ENCODE peak calls at places on chromosomes 13 and 19, in ten cellular contexts. One of them, this sample, is unnamed.

GRCh38 chr13:19864339-19865309 is 1.2 kb upstream of the ZMYM5 start:
- DNase-seq in heart left ventricle: peak; percentile 61
- DNase-seq in adrenal gland: peak; percentile 87
- DNase-seq in A549: peak; percentile 83
- DNase-seq in spleen: peak; percentile 94
- DNase-seq in H1: peak; percentile 83
- DNase-seq in uterus: peak; percentile 67
- DNase-seq in body of pancreas: peak; percentile 70
- DNase-seq in tibial nerve: peak; percentile 56
- DNase-seq in IMR-90: peak; percentile 9
- DNase-seq in this sample: peak; percentile 69

GRCh38 chr19:8113017-8113416 is 36.4 kb downstream of the FBN3 start:
- DNase-seq in heart left ventricle: no peak
- DNase-seq in adrenal gland: no peak
- DNase-seq in A549: no peak
- DNase-seq in spleen: no peak
- DNase-seq in H1: no peak
- DNase-seq in uterus: no peak
- DNase-seq in body of pancreas: no peak
- DNase-seq in tibial nerve: no peak
- DNase-seq in IMR-90: no peak
- DNase-seq in this sample: peak; percentile 2

GRCh38 chr19:55753401-55753800 is 5.5 kb upstream of the RFPL4A start:
- DNase-seq in heart left ventricle: no peak
- DNase-seq in adrenal gland: no peak
- DNase-seq in A549: no peak
- DNase-seq in spleen: no peak
- DNase-seq in H1: no peak
- DNase-seq in uterus: no peak
- DNase-seq in body of pancreas: peak; percentile 83
- DNase-seq in tibial nerve: no peak
- DNase-seq in IMR-90: no peak
- DNase-seq in this sample: peak; percentile 47

GRCh38 chr19:31252476-31252875 is 96.8 kb downstream of the TSHZ3 start:
- DNase-seq in heart left ventricle: no peak
- DNase-seq in adrenal gland: peak; percentile 41
- DNase-seq in A549: no peak
- DNase-seq in spleen: no peak
- DNase-seq in H1: no peak
- DNase-seq in uterus: no peak
- DNase-seq in body of pancreas: no peak
- DNase-seq in tibial nerve: no peak
- DNase-seq in IMR-90: no peak
- DNase-seq in this sample: no peak

GRCh38 chr13:78137404-78138142 is 218.9 kb upstream of the EDNRB start:
- DNase-seq in heart left ventricle: no peak
- DNase-seq in adrenal gland: peak; percentile 54
- DNase-seq in A549: peak; percentile 50
- DNase-seq in spleen: no peak
- DNase-seq in H1: peak; percentile 57
- DNase-seq in uterus: no peak
- DNase-seq in body of pancreas: peak; percentile 15
- DNase-seq in tibial nerve: no peak
- DNase-seq in IMR-90: peak; percentile 72
- DNase-seq in this sample: no peak

GRCh38 chr19:34305221-34306058 is 51.1 kb downstream of the GARRE1 start:
- DNase-seq in heart left ventricle: no peak
- DNase-seq in adrenal gland: peak; percentile 15
- DNase-seq in A549: no peak
- DNase-seq in spleen: no peak
- DNase-seq in H1: no peak
- DNase-seq in uterus: no peak
- DNase-seq in body of pancreas: no peak
- DNase-seq in tibial nerve: no peak
- DNase-seq in IMR-90: no peak
- DNase-seq in this sample: no peak

GRCh38 chr19:41219924-41220567 is 1.0 kb downstream of the AXL start:
- DNase-seq in heart left ventricle: peak; percentile 69
- DNase-seq in adrenal gland: no peak
- DNase-seq in A549: peak; percentile 59
- DNase-seq in spleen: no peak
- DNase-seq in H1: no peak
- DNase-seq in uterus: peak; percentile 62
- DNase-seq in body of pancreas: peak; percentile 22
- DNase-seq in tibial nerve: peak; percentile 33
- DNase-seq in IMR-90: peak; percentile 67
- DNase-seq in this sample: no peak

GRCh38 chr19:43641333-43641732 is 1.7 kb upstream of the CADM4 start:
- DNase-seq in heart left ventricle: no peak
- DNase-seq in adrenal gland: no peak
- DNase-seq in A549: peak; percentile 47
- DNase-seq in spleen: no peak
- DNase-seq in H1: no peak
- DNase-seq in uterus: no peak
- DNase-seq in body of pancreas: no peak
- DNase-seq in tibial nerve: no peak
- DNase-seq in IMR-90: no peak
- DNase-seq in this sample: no peak

DNA sequence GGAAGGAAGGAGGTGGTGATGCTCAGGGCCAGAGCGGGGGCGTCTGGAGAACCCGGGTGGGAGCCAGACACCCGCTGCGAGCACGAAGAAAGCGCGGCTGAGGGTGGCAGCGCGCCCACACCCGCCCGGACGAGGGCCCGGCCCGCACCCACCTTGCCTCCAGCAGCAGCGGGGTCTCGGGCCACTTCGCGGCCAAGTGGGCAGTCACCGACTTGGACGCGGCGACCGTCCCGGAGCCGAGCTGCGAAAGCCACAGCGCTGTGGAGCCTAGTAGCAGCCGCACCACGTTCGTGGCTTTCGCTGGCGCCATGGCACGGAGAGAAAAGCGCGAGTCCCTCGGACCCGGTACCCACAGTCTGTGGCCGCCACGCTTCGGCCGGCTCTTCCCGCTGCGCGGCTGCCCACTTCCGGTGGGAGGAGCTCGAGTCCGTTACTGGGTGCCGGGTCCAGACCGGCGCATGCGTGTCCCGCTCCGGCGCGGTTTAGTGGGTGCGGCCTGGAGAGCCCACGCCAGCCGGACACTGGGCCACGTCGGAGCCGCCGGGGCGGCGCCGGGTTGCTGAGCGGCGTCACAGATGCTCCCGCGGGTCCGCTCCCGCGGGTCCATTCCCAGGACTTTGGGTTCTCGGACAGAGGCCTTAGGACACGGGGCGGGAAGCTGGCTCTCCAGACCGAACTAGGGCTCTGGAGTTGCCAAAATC is at the start of gene UGGT2:
- DNase-seq in heart left ventricle: peak; percentile 95
- DNase-seq in adrenal gland: peak; percentile 97
- DNase-seq in A549: peak; percentile 92
- DNase-seq in spleen: peak; percentile 94
- DNase-seq in H1: peak; percentile 88
- DNase-seq in uterus: peak; percentile 93
- DNase-seq in body of pancreas: peak; percentile 96
- DNase-seq in tibial nerve: peak; percentile 87
- DNase-seq in IMR-90: peak; percentile 94
- DNase-seq in this sample: peak; percentile 96
- TF ChIP-seq POLR2A in heart left ventricle: no peak
- TF ChIP-seq POLR2A in adrenal gland: peak; percentile 62
- TF ChIP-seq POLR2A in A549: peak; percentile 85
- TF ChIP-seq POLR2A in spleen: no peak
- TF ChIP-seq POLR2A in H1: peak; percentile 50
- TF ChIP-seq POLR2A in uterus: peak; percentile 83
- TF ChIP-seq POLR2A in body of pancreas: peak; percentile 95
- TF ChIP-seq POLR2A in tibial nerve: no peak
- TF ChIP-seq POLR2A in IMR-90: peak; percentile 93
- TF ChIP-seq POLR2A in this sample: peak; percentile 91

DNA sequence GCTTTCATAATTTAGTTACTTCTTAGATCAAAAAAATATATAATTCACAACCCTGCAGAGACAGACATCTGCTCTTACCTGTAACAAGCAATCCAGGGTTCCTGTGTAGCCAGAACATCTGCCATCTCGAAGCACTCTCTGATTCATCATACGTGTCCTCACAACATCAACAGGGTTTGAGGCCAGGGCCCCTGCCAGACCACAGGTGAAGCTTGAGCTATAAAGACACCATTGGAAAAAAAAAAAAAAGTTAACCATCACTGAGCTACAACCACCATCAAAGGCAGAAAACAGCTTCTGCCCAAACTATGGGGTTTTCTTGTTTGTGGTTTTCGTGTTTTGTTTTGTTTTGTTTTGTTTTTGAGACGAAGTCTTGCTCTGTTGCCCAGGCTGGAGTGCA is 19.3 kb downstream of the SLC25A30 start:
- DNase-seq in heart left ventricle: no peak
- DNase-seq in adrenal gland: no peak
- DNase-seq in A549: no peak
- DNase-seq in spleen: no peak
- DNase-seq in H1: no peak
- DNase-seq in uterus: no peak
- DNase-seq in body of pancreas: no peak
- DNase-seq in tibial nerve: no peak
- DNase-seq in IMR-90: no peak
- DNase-seq in this sample: no peak
- H3K27ac ChIP-seq in heart left ventricle: no peak overlapping the region
- H3K27ac ChIP-seq in adrenal gland: no peak overlapping the region
- H3K27ac ChIP-seq in A549: no peak overlapping the region
- H3K27ac ChIP-seq in spleen: no peak overlapping the region
- H3K27ac ChIP-seq in H1: no peak overlapping the region
- H3K27ac ChIP-seq in uterus: no peak overlapping the region
- H3K27ac ChIP-seq in body of pancreas: no peak overlapping the region
- H3K27ac ChIP-seq in tibial nerve: no peak overlapping the region
- H3K27ac ChIP-seq in IMR-90: no peak overlapping the region
- H3K27ac ChIP-seq in this sample: no peak overlapping the region

GRCh38 chr19:16117594-16118033 is 5.9 kb downstream of the RAB8A start:
- DNase-seq in heart left ventricle: no peak
- DNase-seq in adrenal gland: no peak
- DNase-seq in A549: no peak
- DNase-seq in spleen: peak; percentile 84
- DNase-seq in H1: no peak
- DNase-seq in uterus: no peak
- DNase-seq in body of pancreas: no peak
- DNase-seq in tibial nerve: no peak
- DNase-seq in IMR-90: no peak
- DNase-seq in this sample: no peak

GRCh38 chr19:16121141-16121540 is 9.5 kb downstream of the RAB8A start:
- DNase-seq in heart left ventricle: no peak
- DNase-seq in adrenal gland: no peak
- DNase-seq in A549: no peak
- DNase-seq in spleen: no peak
- DNase-seq in H1: no peak
- DNase-seq in uterus: no peak
- DNase-seq in body of pancreas: no peak
- DNase-seq in tibial nerve: no peak
- DNase-seq in IMR-90: no peak
- DNase-seq in this sample: no peak

GRCh38 chr19:16116067-16116466 is 4.4 kb downstream of the RAB8A start:
- DNase-seq in heart left ventricle: no peak
- DNase-seq in adrenal gland: no peak
- DNase-seq in A549: no peak
- DNase-seq in spleen: no peak
- DNase-seq in H1: no peak
- DNase-seq in uterus: no peak
- DNase-seq in body of pancreas: no peak
- DNase-seq in tibial nerve: no peak
- DNase-seq in IMR-90: no peak
- DNase-seq in this sample: no peak

GRCh38 chr19:16115309-16116039 is 3.8 kb downstream of the RAB8A start:
- DNase-seq in heart left ventricle: no peak
- DNase-seq in adrenal gland: no peak
- DNase-seq in A549: no peak
- DNase-seq in spleen: no peak
- DNase-seq in H1: no peak
- DNase-seq in uterus: no peak
- DNase-seq in body of pancreas: no peak
- DNase-seq in tibial nerve: no peak
- DNase-seq in IMR-90: no peak
- DNase-seq in this sample: no peak

GRCh38 chr19:16118489-16119033 is 6.9 kb downstream of the RAB8A start:
- DNase-seq in heart left ventricle: no peak
- DNase-seq in adrenal gland: peak; percentile 65
- DNase-seq in A549: no peak
- DNase-seq in spleen: peak; percentile 90
- DNase-seq in H1: no peak
- DNase-seq in uterus: no peak
- DNase-seq in body of pancreas: no peak
- DNase-seq in tibial nerve: no peak
- DNase-seq in IMR-90: no peak
- DNase-seq in this sample: no peak
- TF ChIP-seq POLR2A in heart left ventricle: no peak
- TF ChIP-seq POLR2A in adrenal gland: no peak
- TF ChIP-seq POLR2A in A549: no peak
- TF ChIP-seq POLR2A in spleen: no peak
- TF ChIP-seq POLR2A in H1: no peak
- TF ChIP-seq POLR2A in uterus: no peak
- TF ChIP-seq POLR2A in body of pancreas: no peak
- TF ChIP-seq POLR2A in tibial nerve: no peak
- TF ChIP-seq POLR2A in IMR-90: no peak
- TF ChIP-seq POLR2A in this sample: no peak

GRCh38 chr19:45045671-45046353 is 7.0 kb downstream of the CLASRP start:
- DNase-seq in heart left ventricle: no peak
- DNase-seq in adrenal gland: no peak
- DNase-seq in A549: no peak
- DNase-seq in spleen: no peak
- DNase-seq in H1: no peak
- DNase-seq in uterus: no peak
- DNase-seq in body of pancreas: no peak
- DNase-seq in tibial nerve: no peak
- DNase-seq in IMR-90: no peak
- DNase-seq in this sample: peak; percentile 84

GRCh38 chr19:45046355-45046754 is 7.5 kb downstream of the CLASRP start:
- DNase-seq in heart left ventricle: no peak
- DNase-seq in adrenal gland: no peak
- DNase-seq in A549: no peak
- DNase-seq in spleen: no peak
- DNase-seq in H1: no peak
- DNase-seq in uterus: no peak
- DNase-seq in body of pancreas: no peak
- DNase-seq in tibial nerve: no peak
- DNase-seq in IMR-90: no peak
- DNase-seq in this sample: no peak

GRCh38 chr19:45049073-45049736 is 10.4 kb downstream of the CLASRP start:
- DNase-seq in heart left ventricle: no peak
- DNase-seq in adrenal gland: peak; percentile 83
- DNase-seq in A549: no peak
- DNase-seq in spleen: no peak
- DNase-seq in H1: no peak
- DNase-seq in uterus: no peak
- DNase-seq in body of pancreas: peak; percentile 50
- DNase-seq in tibial nerve: no peak
- DNase-seq in IMR-90: no peak
- DNase-seq in this sample: peak; percentile 90

GRCh38 chr19:45050036-45050435 is 11.2 kb downstream of the CLASRP start:
- DNase-seq in heart left ventricle: no peak
- DNase-seq in adrenal gland: no peak
- DNase-seq in A549: no peak
- DNase-seq in spleen: no peak
- DNase-seq in H1: no peak
- DNase-seq in uterus: no peak
- DNase-seq in body of pancreas: no peak
- DNase-seq in tibial nerve: no peak
- DNase-seq in IMR-90: no peak
- DNase-seq in this sample: no peak

DNA sequence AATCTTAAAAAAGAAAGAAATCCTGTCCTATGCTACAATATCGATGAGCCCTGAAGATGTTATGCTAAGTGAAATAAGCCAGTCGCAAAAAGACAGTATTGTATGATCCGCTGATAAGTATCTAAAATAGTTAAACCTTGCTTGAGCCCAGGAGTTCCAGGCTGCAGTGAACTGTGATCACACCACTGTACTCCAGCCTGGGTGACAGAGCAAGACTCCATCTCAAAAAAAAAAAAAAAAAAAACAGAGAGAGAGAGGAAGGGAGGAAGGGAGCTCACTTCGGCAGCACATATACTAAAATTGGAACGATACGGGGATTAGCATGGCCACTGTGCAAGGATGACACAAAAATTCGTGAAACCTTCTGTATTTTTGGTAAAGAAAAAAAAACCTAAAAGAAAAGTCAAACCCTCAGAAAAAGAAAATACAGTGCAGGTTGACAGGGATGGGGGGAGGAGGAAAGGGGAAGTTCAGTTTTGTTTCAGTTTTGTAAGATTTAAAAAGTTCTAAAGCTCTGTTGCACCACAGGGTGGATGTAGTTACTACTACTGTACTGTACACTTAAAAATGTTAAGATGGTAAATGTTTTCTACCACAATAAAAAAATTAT is 8.4 kb downstream of the CLASRP start:
- DNase-seq in heart left ventricle: no peak
- DNase-seq in adrenal gland: no peak
- DNase-seq in A549: no peak
- DNase-seq in spleen: no peak
- DNase-seq in H1: no peak
- DNase-seq in uterus: no peak
- DNase-seq in body of pancreas: no peak
- DNase-seq in tibial nerve: no peak
- DNase-seq in IMR-90: no peak
- DNase-seq in this sample: no peak
- H3K27ac ChIP-seq in heart left ventricle: no peak overlapping the region
- H3K27ac ChIP-seq in adrenal gland: no peak overlapping the region
- H3K27ac ChIP-seq in A549: no peak overlapping the region
- H3K27ac ChIP-seq in spleen: no peak overlapping the region
- H3K27ac ChIP-seq in H1: no peak overlapping the region
- H3K27ac ChIP-seq in uterus: no peak overlapping the region
- H3K27ac ChIP-seq in body of pancreas: no peak overlapping the region
- H3K27ac ChIP-seq in tibial nerve: no peak overlapping the region
- H3K27ac ChIP-seq in IMR-90: no peak overlapping the region
- H3K27ac ChIP-seq in this sample: peak overlapping the region; percentile 71

This sample was measured in right lobe of liver.